ENCODE peak calls at places on chromosomes 12 and 14, in seven cellular contexts. I is thoracic aorta; D is ovary; L is IMR-90; G is psoas muscle; Q is CD8-positive, alpha-beta T cell; Y is GM23338. S is an unnamed sample.
A peak's percentile ranks its signal among the peaks of the same experiment; 100 is the strongest.

GRCh38 chr14:98809792-98810191 is 462.2 kb downstream of the BCL11B start:
- DNase-seq in I (no peak), D (no peak), L (no peak), G (no peak), Q (no peak), Y (peak; percentile 27), S (no peak)

GRCh38 chr12:29164477-29165163 is 15.5 kb downstream of the FAR2 start:
- DNase-seq in I (no peak), D (no peak), L (peak; percentile 62), G (no peak), Q (no peak), Y (no peak), S (peak; percentile 76)

GRCh38 chr12:26853303-26854027 is 20.5 kb upstream of the ITPR2 start:
- DNase-seq in I (no peak), D (peak; percentile 62), L (peak; percentile 56), G (peak; percentile 61), Q (peak; percentile 55), Y (peak; percentile 78), S (peak; percentile 76)

GRCh38 chr14:90658541-90658967 is 157.7 kb downstream of the TTC7B start:
- DNase-seq in I (no peak), D (no peak), L (peak; percentile 85), G (no peak), Q (no peak), Y (no peak), S (no peak)

GRCh38 chr12:105740337-105740736 is 398.4 kb downstream of the NUAK1 start:
- DNase-seq in I (no peak), D (no peak), L (no peak), G (no peak), Q (no peak), Y (peak; percentile 39), S (no peak)

GRCh38 chr12:98767248-98767647 is 122.2 kb downstream of the APAF1 start:
- DNase-seq in I (no peak), D (no peak), L (no peak), G (no peak), Q (no peak), Y (no peak), S (no peak)

GRCh38 chr12:71958993-71959588 is 20.4 kb downstream of the TPH2 start:
- DNase-seq in I (no peak), D (no peak), L (peak; percentile 79), G (no peak), Q (no peak), Y (no peak), S (no peak)

GRCh38 chr12:47742253-47742825 is 16.3 kb downstream of the RAPGEF3 start:
- DNase-seq in I (no peak), D (peak; percentile 76), L (no peak), G (no peak), Q (peak; percentile 45), Y (peak; percentile 79), S (peak; percentile 38)

GRCh38 chr12:53806689-53807088 is 54.9 kb upstream of the CISTR start:
- DNase-seq in I (no peak), D (no peak), L (peak; percentile 85), G (no peak), Q (no peak), Y (no peak), S (no peak)

GRCh38 chr14:54894995-54895394 is 7.6 kb downstream of the GCH1 start:
- DNase-seq in I (no peak), D (no peak), L (peak; percentile 45), G (no peak), Q (no peak), Y (no peak), S (no peak)

GRCh38 chr12:118219106-118219505 is 83.2 kb downstream of the PEBP1 start:
- DNase-seq in I (no peak), D (no peak), L (no peak), G (no peak), Q (no peak), Y (no peak), S (no peak)

GRCh38 chr12:104297477-104298113 is 5.9 kb upstream of the EID3 start:
- DNase-seq in I (no peak), D (no peak), L (no peak), G (no peak), Q (no peak), Y (no peak), S (no peak)

GRCh38 chr14:81655423-81656314 is 122.0 kb upstream of the SEL1L start:
- DNase-seq in I (no peak), D (peak; percentile 27), L (no peak), G (no peak), Q (no peak), Y (peak; percentile 40), S (no peak)

GRCh38 chr12:66168410-66168809 is 1.4 kb downstream of the TMBIM4 start:
- DNase-seq in I (no peak), D (no peak), L (no peak), G (no peak), Q (no peak), Y (no peak), S (no peak)

GRCh38 chr14:98731701-98732100 is 540.3 kb downstream of the BCL11B start:
- DNase-seq in I (no peak), D (no peak), L (no peak), G (no peak), Q (no peak), Y (no peak), S (no peak)

DNA sequence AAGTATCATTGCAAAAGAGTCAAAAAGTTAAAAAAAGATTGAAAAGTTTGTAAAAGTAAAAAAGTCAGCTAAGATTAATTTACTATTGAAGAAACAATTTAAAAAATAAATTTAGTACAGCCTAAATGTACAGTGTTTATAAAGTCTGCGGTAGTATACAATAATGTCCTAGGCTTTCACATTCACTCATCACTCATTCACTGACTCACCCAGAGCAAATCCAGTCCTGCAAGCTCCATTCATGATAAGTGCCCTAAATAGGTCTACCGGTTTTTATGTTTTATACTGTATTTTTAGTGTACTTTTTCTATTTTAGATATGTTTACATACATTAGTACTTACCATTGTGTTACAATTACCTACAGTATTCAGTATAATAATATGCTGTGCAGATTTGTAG is 43.9 kb upstream of the ABCC9 start:
- DNase-seq in I (no peak), D (no peak), L (peak; percentile 79), G (no peak), Q (no peak), Y (no peak), S (no peak)
- H3K27ac ChIP-seq in I (no peak overlapping the region), D (no peak overlapping the region), L (no peak overlapping the region), G (no peak overlapping the region), Q (no peak overlapping the region), Y (no peak overlapping the region), S (no peak overlapping the region)

DNA sequence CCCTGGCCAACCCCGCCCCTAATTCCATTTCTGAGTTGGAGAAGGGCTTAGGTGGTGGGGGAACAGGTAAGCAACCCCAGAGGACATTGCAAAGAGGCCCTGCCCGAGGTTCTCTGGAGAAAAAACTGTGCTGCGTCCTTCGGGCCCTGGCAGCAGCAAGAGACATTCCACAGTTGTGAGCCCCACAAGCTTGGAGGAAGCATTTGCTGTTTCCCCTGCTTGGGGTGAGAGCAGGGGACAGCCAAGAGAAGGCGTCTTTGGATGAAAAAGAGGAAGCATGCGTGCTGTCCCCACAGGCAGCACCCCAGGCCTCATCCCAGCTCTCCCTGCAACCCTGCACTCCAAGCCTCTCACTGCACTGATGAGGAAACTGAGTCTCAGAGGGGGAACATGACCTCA is 1.4 kb downstream of the BDKRB2 start:
- DNase-seq in I (no peak), D (no peak), L (no peak), G (no peak), Q (no peak), Y (no peak), S (no peak)
- H3K27ac ChIP-seq in I (no peak overlapping the region), D (no peak overlapping the region), L (peak overlapping the region; percentile 97), G (no peak overlapping the region), Q (no peak overlapping the region), Y (no peak overlapping the region), S (no peak overlapping the region)

GRCh38 chr12:124445826-124446225 is 121.6 kb downstream of the NCOR2 start:
- DNase-seq in I (no peak), D (no peak), L (no peak), G (no peak), Q (no peak), Y (no peak), S (no peak)
- H3K27ac ChIP-seq in I (no peak overlapping the region), D (no peak overlapping the region), L (no peak overlapping the region), G (no peak overlapping the region), Q (no peak overlapping the region), Y (no peak overlapping the region), S (no peak overlapping the region)

GRCh38 chr12:50514526-50515276 is 9.9 kb downstream of the DIP2B start:
- DNase-seq in I (no peak), D (no peak), L (no peak), G (no peak), Q (no peak), Y (no peak), S (no peak)
- H3K27ac ChIP-seq in I (no peak overlapping the region), D (no peak overlapping the region), L (no peak overlapping the region), G (no peak overlapping the region), Q (no peak overlapping the region), Y (no peak overlapping the region), S (peak overlapping the region; percentile 75)

DNA sequence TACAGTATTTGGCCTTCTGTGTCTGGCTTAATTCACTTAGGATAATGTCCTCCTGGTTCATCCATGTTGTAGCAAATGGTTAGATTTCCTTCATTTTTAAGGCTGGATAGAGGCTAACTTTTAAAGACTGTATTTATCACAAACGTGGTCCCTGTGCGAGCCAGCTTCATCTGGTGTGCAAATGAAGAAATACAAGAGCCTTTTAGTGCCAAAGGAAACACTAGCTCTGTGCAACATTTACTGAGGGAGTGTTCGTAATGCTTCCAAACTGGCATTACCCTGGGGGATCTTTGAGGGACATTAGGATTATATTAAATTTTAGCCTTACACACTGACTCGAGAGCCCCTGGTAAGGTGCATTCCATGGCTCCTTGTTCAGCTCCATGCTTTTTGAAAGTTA is 43.0 kb upstream of the SLC38A2 start:
- DNase-seq in I (no peak), D (no peak), L (no peak), G (no peak), Q (no peak), Y (no peak), S (no peak)
- H3K27ac ChIP-seq in I (no peak overlapping the region), D (no peak overlapping the region), L (no peak overlapping the region), G (no peak overlapping the region), Q (no peak overlapping the region), Y (no peak overlapping the region), S (no peak overlapping the region)

S was measured in cardiac muscle cell.